ENCODE peak calls at places on chromosomes 6 and 20, in seven cellular contexts. V, I, T, Q, Z, S and W are unnamed samples.

GRCh38 chr6:139531716-139532115 is 157.3 kb upstream of the CITED2 start:
- DNase-seq in Z (no peak), T (no peak), I (no peak), S (no peak), V (no peak), Q (no peak), W (no peak)

GRCh38 chr6:33894438-33894837 is 90.6 kb upstream of the MLN start:
- DNase-seq in I (no peak), S (no peak), T (no peak), V (no peak), Z (no peak), Q (no peak), W (no peak)

GRCh38 chr6:37099442-37099841 is 70.5 kb upstream of the PIM1 start:
- DNase-seq in Z (no peak), I (no peak), Q (no peak), T (no peak), V (no peak), S (no peak), W (no peak)

GRCh38 chr6:163311830-163312229 is 102.7 kb upstream of the QKI start:
- DNase-seq in Z (no peak), T (no peak), Q (no peak), S (no peak), I (no peak), V (no peak), W (no peak)

GRCh38 chr20:49505518-49505917 is 23.1 kb upstream of the KCNB1 start:
- DNase-seq in I (no peak), Q (peak; percentile 44), T (no peak), V (no peak), Z (no peak), S (peak; percentile 10), W (no peak)

GRCh38 chr6:91860951-91861350 is 1274.1 kb upstream of the MAP3K7 start:
- DNase-seq in V (no peak), Z (no peak), T (no peak), I (no peak), S (no peak), Q (no peak), W (no peak)

GRCh38 chr6:82144852-82145332 is 102.7 kb downstream of the IBTK start:
- DNase-seq in I (no peak), V (no peak), Z (peak; percentile 37), T (no peak), S (no peak), Q (no peak), W (no peak)

GRCh38 chr6:39903656-39904055 is 30.6 kb downstream of the MOCS1 start:
- DNase-seq in S (no peak), I (no peak), Z (no peak), T (no peak), V (no peak), Q (peak; percentile 0), W (no peak)

GRCh38 chr6:2899596-2899995 is 3.5 kb downstream of the SERPINB9 start:
- DNase-seq in I (no peak), Z (no peak), T (no peak), V (no peak), S (no peak), Q (no peak), W (no peak)

GRCh38 chr6:144315226-144315980 is 30.3 kb downstream of the UTRN start:
- DNase-seq in Z (no peak), I (no peak), V (no peak), S (no peak), Q (peak; percentile 47), T (no peak), W (no peak)

GRCh38 chr6:25133479-25133878 is 145.7 kb upstream of the CARMIL1 start:
- DNase-seq in V (no peak), T (no peak), Q (no peak), S (no peak), I (no peak), Z (no peak), W (no peak)

GRCh38 chr20:63136296-63136695 is 79.6 kb downstream of the YTHDF1 start:
- DNase-seq in S (no peak), Z (no peak), V (no peak), Q (no peak), I (no peak), T (peak; percentile 29), W (peak; percentile 52)

GRCh38 chr20:14198416-14198815 is 139.0 kb downstream of the FLRT3 start:
- DNase-seq in T (no peak), Z (no peak), I (no peak), V (no peak), S (no peak), Q (no peak), W (no peak)
- TF ChIP-seq CTCF in T (no peak), Z (no peak), I (no peak), V (no peak), S (no peak), Q (no peak), W (peak; percentile 5)

DNA sequence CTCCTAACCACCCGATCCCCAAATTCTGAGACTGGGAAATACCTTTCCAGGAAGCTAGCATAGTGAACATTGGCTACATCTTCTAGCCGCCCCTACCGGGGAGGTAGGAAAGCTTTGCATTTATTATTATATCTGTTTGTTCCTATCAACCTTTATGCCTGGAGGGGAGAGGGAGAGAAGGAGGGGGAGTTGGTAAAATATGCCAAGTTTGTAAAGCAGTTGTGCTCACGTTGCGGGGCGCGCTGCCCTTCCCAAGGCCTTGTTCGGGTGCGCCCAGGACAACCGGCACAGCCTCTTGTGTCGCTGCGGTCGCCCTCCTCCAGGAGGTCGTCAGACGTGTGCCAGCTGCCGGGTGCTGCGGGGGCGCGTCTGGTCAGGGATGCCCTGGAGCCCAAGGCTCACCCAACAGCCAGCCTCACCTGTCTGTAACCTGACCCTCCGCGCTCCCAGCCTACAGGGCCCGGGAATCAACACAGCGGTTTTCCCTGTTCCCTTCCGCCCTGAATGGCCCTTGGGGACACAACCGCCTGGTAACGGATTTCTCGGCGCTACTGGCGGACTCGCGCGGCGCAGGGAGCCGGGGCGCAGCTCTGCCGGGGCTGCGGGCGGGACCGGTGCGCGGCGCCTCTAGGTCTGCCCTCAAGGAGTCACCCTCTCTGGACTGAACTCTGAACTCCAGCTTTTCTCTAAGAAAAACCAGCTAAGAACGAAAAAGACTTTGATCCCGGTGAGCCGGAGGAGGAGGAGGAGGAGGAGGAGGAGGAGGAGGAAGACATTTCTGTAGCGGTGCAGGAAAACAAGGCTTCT is 1.1 kb upstream of the OVOL2 start:
- DNase-seq in Z (no peak), I (no peak), S (no peak), T (peak; percentile 65), Q (no peak), V (no peak), W (no peak)
- TF ChIP-seq CTCF in Z (no peak), I (no peak), S (no peak), T (no peak), Q (no peak), V (no peak), W (no peak)

GRCh38 chr6:12842658-12843057 is 126.1 kb downstream of the PHACTR1 start:
- DNase-seq in T (no peak), Q (no peak), V (no peak), Z (no peak), S (no peak), I (no peak), W (no peak)

GRCh38 chr6:12841619-12842018 is 125.1 kb downstream of the PHACTR1 start:
- DNase-seq in T (no peak), S (no peak), Z (no peak), I (no peak), V (no peak), Q (no peak), W (no peak)

GRCh38 chr6:12842126-12842525 is 125.6 kb downstream of the PHACTR1 start:
- DNase-seq in S (no peak), Q (no peak), V (no peak), Z (no peak), T (no peak), I (no peak), W (no peak)

GRCh38 chr6:12845224-12846004 is 128.8 kb downstream of the PHACTR1 start:
- DNase-seq in V (no peak), T (no peak), Z (no peak), S (no peak), I (peak; percentile 3), Q (no peak), W (no peak)

GRCh38 chr6:12844284-12845223 is 128.0 kb downstream of the PHACTR1 start:
- DNase-seq in T (no peak), S (no peak), V (no peak), I (no peak), Z (no peak), Q (no peak), W (no peak)
- TF ChIP-seq CTCF in T (peak; percentile 46), S (peak; percentile 67), V (no peak), I (peak; percentile 79), Z (peak; percentile 37), Q (no peak), W (peak; percentile 79)

GRCh38 chr20:33681288-33681687 is 4.9 kb downstream of the E2F1 start:
- DNase-seq in Q (no peak), V (no peak), Z (no peak), T (no peak), S (no peak), I (no peak), W (no peak)

GRCh38 chr20:33679758-33680485 is 5.7 kb upstream of the NECAB3 start:
- DNase-seq in Z (no peak), I (peak; percentile 78), V (no peak), S (no peak), Q (peak; percentile 48), T (no peak), W (no peak)

GRCh38 chr20:33677991-33678431 is 3.8 kb upstream of the NECAB3 start:
- DNase-seq in I (no peak), S (no peak), V (no peak), Q (peak; percentile 82), Z (no peak), T (no peak), W (no peak)

GRCh38 chr20:33681728-33682353 is 4.3 kb downstream of the E2F1 start:
- DNase-seq in S (no peak), Q (no peak), I (no peak), Z (no peak), T (no peak), V (no peak), W (no peak)

GRCh38 chr20:33680681-33681080 is 5.5 kb downstream of the E2F1 start:
- DNase-seq in S (no peak), Q (no peak), Z (no peak), I (no peak), T (no peak), V (no peak), W (no peak)
- TF ChIP-seq CTCF in S (no peak), Q (no peak), Z (no peak), I (no peak), T (no peak), V (no peak), W (no peak)

GRCh38 chr20:11691766-11692165 is 225.9 kb upstream of the BTBD3 start:
- DNase-seq in Z (no peak), Q (no peak), I (no peak), S (no peak), V (no peak), T (no peak), W (no peak)

GRCh38 chr20:11692567-11692966 is 225.1 kb upstream of the BTBD3 start:
- DNase-seq in I (no peak), Z (no peak), Q (no peak), T (no peak), S (no peak), V (no peak), W (no peak)

GRCh38 chr20:11697055-11697454 is 220.6 kb upstream of the BTBD3 start:
- DNase-seq in Q (no peak), Z (no peak), S (no peak), V (no peak), I (no peak), T (no peak), W (no peak)

GRCh38 chr20:11697646-11698045 is 220.0 kb upstream of the BTBD3 start:
- DNase-seq in I (no peak), S (no peak), Z (no peak), T (no peak), Q (no peak), V (no peak), W (no peak)

GRCh38 chr20:11694467-11694866 is 223.2 kb upstream of the BTBD3 start:
- DNase-seq in V (no peak), I (no peak), Q (no peak), T (no peak), S (no peak), Z (no peak), W (no peak)
- TF ChIP-seq CTCF in V (no peak), I (no peak), Q (no peak), T (no peak), S (no peak), Z (no peak), W (no peak)